ENCODE peak calls at places on chromosomes 1 and 21, in four cellular contexts. I is GM12865, Z is AG09309, L is astrocyte of the spinal cord. N is an unnamed sample.

GRCh38 chr21:43768868-43769167 is 7.3 kb downstream of the CSTB start:
- DNase-seq in L (no peak), I (no peak), Z (no peak), N (no peak)

GRCh38 chr1:10980094-10980577 is 32.3 kb upstream of the TARDBP start:
- DNase-seq in Z (peak; percentile 74), L (peak; percentile 75), I (no peak), N (no peak)

GRCh38 chr1:5980314-5981008 is 11.8 kb downstream of the NPHP4 start:
- DNase-seq in L (peak; percentile 17), I (no peak), Z (no peak), N (no peak)

GRCh38 chr1:169105087-169105433 is 1.4 kb upstream of the ATP1B1 start:
- DNase-seq in I (no peak), L (no peak), Z (no peak), N (no peak)

GRCh38 chr1:151584278-151584677 is 27.6 kb upstream of the SNX27 start:
- DNase-seq in Z (no peak), I (no peak), L (no peak), N (no peak)

GRCh38 chr1:49364676-49365075 is 588.0 kb upstream of the BEND5 start:
- DNase-seq in I (no peak), L (peak; percentile 29), Z (no peak), N (no peak)

GRCh38 chr1:234362558-234362957 is 10.7 kb upstream of the COA6 start:
- DNase-seq in I (no peak), L (no peak), Z (no peak), N (no peak)

GRCh38 chr1:41977329-41977728 is 58.6 kb upstream of the HIVEP3 start:
- DNase-seq in Z (no peak), L (no peak), I (no peak), N (no peak)

GRCh38 chr1:1020000-1020404 is at the start of gene AGRN:
- DNase-seq in L (no peak), I (no peak), Z (no peak), N (no peak)

GRCh38 chr1:46248122-46248920 is 758 bp downstream of the RAD54L start:
- DNase-seq in Z (no peak), I (peak; percentile 70), L (no peak), N (no peak)

GRCh38 chr1:229253170-229253974 is 17.5 kb upstream of the RAB4A start:
- DNase-seq in Z (no peak), I (no peak), L (peak; percentile 47), N (peak; percentile 52)

GRCh38 chr1:85363526-85363925 is 87.1 kb upstream of the BCL10 start:
- DNase-seq in Z (no peak), I (no peak), L (no peak), N (no peak)

GRCh38 chr1:34057347-34057746 is 107.7 kb downstream of the CSMD2 start:
- DNase-seq in L (no peak), Z (no peak), I (no peak), N (no peak)

GRCh38 chr1:114154146-114154962 is 685 bp upstream of the SYT6 start:
- DNase-seq in Z (no peak), L (peak; percentile 23), I (no peak), N (no peak)

GRCh38 chr1:39788758-39789570 is at the start of gene BMP8B:
- DNase-seq in Z (no peak), I (peak; percentile 83), L (no peak), N (no peak)

GRCh38 chr1:156198831-156199349 is 5.0 kb downstream of the SLC25A44 start:
- DNase-seq in Z (no peak), L (no peak), I (peak; percentile 52), N (no peak)

GRCh38 chr1:39262802-39263201 is 58.3 kb downstream of the MACF1 start:
- DNase-seq in Z (no peak), L (no peak), I (no peak), N (no peak)

GRCh38 chr1:209565759-209566678 is 17.5 kb upstream of the CAMK1G start:
- DNase-seq in I (peak; percentile 81), L (peak; percentile 75), Z (peak; percentile 50), N (no peak)

GRCh38 chr1:94160811-94161210 is 39.9 kb upstream of the ABCA4 start:
- DNase-seq in L (peak; percentile 87), I (no peak), Z (peak; percentile 69), N (peak; percentile 74)

DNA sequence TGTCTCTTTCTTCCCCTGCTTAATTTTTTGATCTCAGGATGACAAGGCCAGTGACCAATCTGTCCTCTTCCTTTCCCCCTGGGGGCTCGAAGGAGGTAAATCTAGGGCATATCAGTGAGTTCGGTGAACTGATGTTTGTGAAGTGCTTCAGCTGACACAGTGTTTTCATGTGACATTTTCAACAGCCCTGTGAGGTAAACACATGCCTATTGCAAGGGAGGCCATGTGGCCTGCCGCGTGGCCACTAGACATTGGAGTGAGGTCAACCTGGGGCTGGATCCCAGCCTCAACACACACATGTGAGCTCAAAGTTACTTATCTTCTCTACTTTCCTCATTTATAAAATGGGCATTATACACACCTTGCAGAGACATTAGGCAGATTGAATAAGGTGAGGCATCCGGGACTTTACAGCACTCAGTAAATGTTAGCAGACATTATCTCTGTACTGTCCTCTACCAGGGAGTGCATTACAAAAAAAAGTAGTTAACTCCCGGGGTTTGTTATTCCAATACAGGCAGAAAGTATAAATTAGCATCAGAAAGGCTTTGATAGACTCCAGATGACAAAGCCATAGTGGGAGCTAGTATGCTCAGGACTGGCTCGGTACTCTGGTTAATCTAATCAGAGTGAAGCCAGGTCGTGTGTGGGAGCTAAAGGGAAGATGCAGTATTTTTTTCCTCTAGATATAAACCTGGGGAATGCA is 126.2 kb downstream of the PLPP3 start:
- DNase-seq in L (no peak), I (no peak), Z (no peak), N (no peak)
- H3K4me3 ChIP-seq in L (no peak overlapping the region), I (no peak overlapping the region), Z (no peak overlapping the region), N (no peak overlapping the region)

GRCh38 chr1:110963666-110964399 is at the start of gene LRIF1:
- DNase-seq in Z (peak; percentile 99), L (peak; percentile 100), I (peak; percentile 100), N (peak; percentile 92)
- TF ChIP-seq CTCF in Z (peak; percentile 52), L (peak; percentile 49), I (peak; percentile 51), N (peak; percentile 24)

GRCh38 chr1:158005249-158005648 is 11.8 kb downstream of the KIRREL1 start:
- DNase-seq in Z (no peak), I (no peak), L (no peak), N (no peak)

GRCh38 chr1:158011714-158012113 is 18.3 kb downstream of the KIRREL1 start:
- DNase-seq in Z (no peak), I (no peak), L (no peak), N (no peak)

GRCh38 chr1:158007180-158007579 is 13.7 kb downstream of the KIRREL1 start:
- DNase-seq in L (no peak), Z (no peak), I (no peak), N (no peak)

GRCh38 chr1:158007949-158008386 is 14.5 kb downstream of the KIRREL1 start:
- DNase-seq in Z (no peak), L (no peak), I (no peak), N (no peak)

DNA sequence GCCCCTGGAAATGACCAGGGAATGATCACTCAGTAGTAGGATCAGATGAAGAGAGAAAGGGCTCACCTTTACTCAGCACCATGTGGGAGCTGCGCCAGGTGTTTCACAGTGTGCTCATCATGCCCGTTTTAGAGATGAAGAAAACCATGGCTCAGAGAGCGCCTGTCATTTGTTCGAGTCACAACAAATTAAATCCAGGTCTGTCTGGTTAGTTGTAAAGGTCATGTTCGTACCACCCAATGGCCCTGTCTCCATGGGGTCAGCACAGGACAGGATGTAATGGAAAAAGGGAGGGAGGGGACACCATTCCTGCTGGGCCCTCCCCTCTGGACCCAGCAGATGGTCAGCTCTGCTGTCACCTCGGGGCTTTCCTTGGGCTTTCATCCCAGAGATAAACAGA is 15.2 kb downstream of the KIRREL1 start:
- DNase-seq in I (no peak), Z (no peak), L (no peak), N (no peak)
- H3K4me3 ChIP-seq in I (no peak overlapping the region), Z (no peak overlapping the region), L (no peak overlapping the region), N (no peak overlapping the region)

GRCh38 chr1:91718877-91719276 is 167.1 kb downstream of the TGFBR3 start:
- DNase-seq in I (no peak), Z (no peak), L (no peak), N (no peak)

GRCh38 chr1:91716339-91716738 is 169.6 kb downstream of the TGFBR3 start:
- DNase-seq in Z (no peak), L (no peak), I (no peak), N (no peak)

GRCh38 chr1:91717839-91718238 is 168.1 kb downstream of the TGFBR3 start:
- DNase-seq in Z (no peak), L (no peak), I (no peak), N (no peak)

GRCh38 chr1:91720044-91720443 is 165.9 kb downstream of the TGFBR3 start:
- DNase-seq in Z (no peak), L (no peak), I (no peak), N (no peak)

DNA sequence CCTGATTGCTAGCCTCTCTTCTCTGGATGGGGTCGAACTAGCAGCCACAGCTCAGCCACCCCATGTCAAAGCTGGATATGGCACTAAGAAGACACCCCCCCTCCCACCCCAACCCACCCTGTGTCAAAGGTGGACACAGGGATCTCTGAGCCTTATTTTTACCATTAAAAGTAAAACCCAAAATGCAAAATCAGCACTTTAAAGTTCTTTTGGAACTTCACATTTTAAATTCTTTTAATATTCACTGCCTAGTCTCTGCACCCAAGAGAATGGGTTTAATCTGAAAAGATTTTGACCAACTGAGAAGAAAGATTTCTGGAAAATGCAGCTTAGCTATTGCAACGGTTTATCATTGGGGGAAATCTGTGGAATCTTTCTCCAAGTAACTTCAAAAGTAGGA is 167.6 kb downstream of the TGFBR3 start:
- DNase-seq in Z (no peak), I (no peak), L (no peak), N (no peak)
- TF ChIP-seq CTCF in Z (no peak), I (no peak), L (no peak), N (no peak)

N was measured in epithelial cell of proximal tubule.